ENCODE peak calls at places on chromosomes 6 and 20, in six cellular contexts. One of them, this sample, is unnamed.

GRCh38 chr6:43494321-43494720 is 15.8 kb downstream of the LRRC73 start:
- DNase-seq in ovary: no peak
- DNase-seq in SK-N-MC: no peak
- DNase-seq in adrenal gland: no peak
- DNase-seq in heart right ventricle: no peak
- DNase-seq in SJCRH30: no peak
- DNase-seq in this sample: no peak

GRCh38 chr6:91926361-91926760 is 1339.5 kb upstream of the MAP3K7 start:
- DNase-seq in heart right ventricle: no peak
- DNase-seq in ovary: no peak
- DNase-seq in SJCRH30: no peak
- DNase-seq in adrenal gland: no peak
- DNase-seq in SK-N-MC: no peak
- DNase-seq in this sample: no peak

GRCh38 chr20:2109425-2110210 is 8.0 kb downstream of the STK35 start:
- DNase-seq in SJCRH30: no peak
- DNase-seq in SK-N-MC: no peak
- DNase-seq in adrenal gland: peak
- DNase-seq in heart right ventricle: peak
- DNase-seq in ovary: peak
- DNase-seq in this sample: no peak

GRCh38 chr6:163455553-163455952 is 41.0 kb downstream of the QKI start:
- DNase-seq in heart right ventricle: no peak
- DNase-seq in SK-N-MC: no peak
- DNase-seq in ovary: no peak
- DNase-seq in SJCRH30: no peak
- DNase-seq in adrenal gland: no peak
- DNase-seq in this sample: no peak

GRCh38 chr6:155085582-155086253 is 90.6 kb downstream of the TIAM2 start:
- DNase-seq in SK-N-MC: no peak
- DNase-seq in ovary: no peak
- DNase-seq in heart right ventricle: no peak
- DNase-seq in SJCRH30: no peak
- DNase-seq in adrenal gland: peak
- DNase-seq in this sample: no peak

GRCh38 chr6:159174263-159174974 is 5.2 kb downstream of the FNDC1 start:
- DNase-seq in heart right ventricle: peak
- DNase-seq in SK-N-MC: no peak
- DNase-seq in adrenal gland: peak
- DNase-seq in SJCRH30: peak
- DNase-seq in ovary: peak
- DNase-seq in this sample: peak

GRCh38 chr20:18657575-18657974 is 69.7 kb downstream of the DTD1 start:
- DNase-seq in SJCRH30: no peak
- DNase-seq in SK-N-MC: no peak
- DNase-seq in adrenal gland: no peak
- DNase-seq in ovary: no peak
- DNase-seq in heart right ventricle: no peak
- DNase-seq in this sample: no peak

GRCh38 chr20:51412991-51413471 is 129.5 kb downstream of the NFATC2 start:
- DNase-seq in adrenal gland: no peak
- DNase-seq in ovary: no peak
- DNase-seq in heart right ventricle: no peak
- DNase-seq in SJCRH30: peak
- DNase-seq in SK-N-MC: no peak
- DNase-seq in this sample: no peak

GRCh38 chr20:58407966-58408557 is 19.0 kb downstream of the VAPB start:
- DNase-seq in SK-N-MC: no peak
- DNase-seq in heart right ventricle: no peak
- DNase-seq in ovary: no peak
- DNase-seq in adrenal gland: no peak
- DNase-seq in SJCRH30: no peak
- DNase-seq in this sample: no peak

GRCh38 chr6:43944908-43945777 is 175.1 kb downstream of the VEGFA start:
- DNase-seq in SK-N-MC: no peak
- DNase-seq in heart right ventricle: no peak
- DNase-seq in ovary: no peak
- DNase-seq in SJCRH30: no peak
- DNase-seq in adrenal gland: peak
- DNase-seq in this sample: no peak

GRCh38 chr6:105087571-105088211 is 92.1 kb downstream of the POPDC3 start:
- DNase-seq in SK-N-MC: peak
- DNase-seq in ovary: peak
- DNase-seq in SJCRH30: peak
- DNase-seq in adrenal gland: peak
- DNase-seq in heart right ventricle: peak
- DNase-seq in this sample: no peak

GRCh38 chr6:159966339-159966738 is 2.5 kb upstream of the IGF2R start:
- DNase-seq in heart right ventricle: no peak
- DNase-seq in adrenal gland: no peak
- DNase-seq in ovary: no peak
- DNase-seq in SK-N-MC: no peak
- DNase-seq in SJCRH30: no peak
- DNase-seq in this sample: no peak

GRCh38 chr20:43781215-43781614 is 54.4 kb upstream of the GTSF1L start:
- DNase-seq in SJCRH30: no peak
- DNase-seq in ovary: no peak
- DNase-seq in adrenal gland: no peak
- DNase-seq in heart right ventricle: no peak
- DNase-seq in SK-N-MC: no peak
- DNase-seq in this sample: no peak

GRCh38 chr6:19297880-19298279 is 539.3 kb upstream of the ID4 start:
- DNase-seq in ovary: no peak
- DNase-seq in heart right ventricle: no peak
- DNase-seq in adrenal gland: no peak
- DNase-seq in SK-N-MC: no peak
- DNase-seq in SJCRH30: peak
- DNase-seq in this sample: no peak

GRCh38 chr6:43185391-43185790 is 3.4 kb downstream of the CUL9 start:
- DNase-seq in ovary: no peak
- DNase-seq in SK-N-MC: no peak
- DNase-seq in SJCRH30: no peak
- DNase-seq in heart right ventricle: no peak
- DNase-seq in adrenal gland: no peak
- DNase-seq in this sample: no peak

GRCh38 chr6:148874698-148875293 is 128.0 kb downstream of the UST start:
- DNase-seq in SJCRH30: peak
- DNase-seq in heart right ventricle: peak
- DNase-seq in ovary: no peak
- DNase-seq in SK-N-MC: no peak
- DNase-seq in adrenal gland: no peak
- DNase-seq in this sample: no peak

GRCh38 chr6:151060742-151061100 is 179.0 kb upstream of the AKAP12 start:
- DNase-seq in ovary: no peak
- DNase-seq in heart right ventricle: no peak
- DNase-seq in SJCRH30: no peak
- DNase-seq in SK-N-MC: no peak
- DNase-seq in adrenal gland: no peak
- DNase-seq in this sample: no peak

GRCh38 chr6:34463849-34464248 is 2.0 kb upstream of the PACSIN1 start:
- DNase-seq in heart right ventricle: no peak
- DNase-seq in SJCRH30: no peak
- DNase-seq in adrenal gland: no peak
- DNase-seq in SK-N-MC: no peak
- DNase-seq in ovary: no peak
- DNase-seq in this sample: no peak

GRCh38 chr20:50891138-50891537 is 40.1 kb downstream of the ADNP start:
- DNase-seq in ovary: no peak
- DNase-seq in SK-N-MC: no peak
- DNase-seq in adrenal gland: peak
- DNase-seq in heart right ventricle: no peak
- DNase-seq in SJCRH30: no peak
- DNase-seq in this sample: no peak

GRCh38 chr6:87029711-87030314 is 65.1 kb downstream of the CGA start:
- DNase-seq in ovary: no peak
- DNase-seq in adrenal gland: no peak
- DNase-seq in SK-N-MC: peak
- DNase-seq in SJCRH30: no peak
- DNase-seq in heart right ventricle: no peak
- DNase-seq in this sample: no peak

GRCh38 chr6:133242761-133243590 is 1.8 kb downstream of the EYA4 start:
- DNase-seq in adrenal gland: no peak
- DNase-seq in SJCRH30: peak
- DNase-seq in heart right ventricle: peak
- DNase-seq in SK-N-MC: no peak
- DNase-seq in ovary: no peak
- DNase-seq in this sample: no peak

GRCh38 chr20:33732166-33732970 is 572 bp downstream of the ZNF341 start:
- DNase-seq in SK-N-MC: no peak
- DNase-seq in SJCRH30: peak
- DNase-seq in ovary: peak
- DNase-seq in adrenal gland: peak
- DNase-seq in heart right ventricle: peak
- DNase-seq in this sample: peak

GRCh38 chr6:45743028-45743615 is 272.5 kb downstream of the CLIC5 start:
- DNase-seq in adrenal gland: no peak
- DNase-seq in SK-N-MC: peak
- DNase-seq in SJCRH30: no peak
- DNase-seq in ovary: no peak
- DNase-seq in heart right ventricle: no peak
- DNase-seq in this sample: no peak

GRCh38 chr6:148414836-148415235 is 72.2 kb downstream of the SASH1 start:
- DNase-seq in SJCRH30: no peak
- DNase-seq in SK-N-MC: no peak
- DNase-seq in ovary: no peak
- DNase-seq in adrenal gland: no peak
- DNase-seq in heart right ventricle: no peak
- DNase-seq in this sample: no peak

GRCh38 chr6:114690625-114691024 is 347.8 kb upstream of the HS3ST5 start:
- DNase-seq in SK-N-MC: no peak
- DNase-seq in adrenal gland: no peak
- DNase-seq in heart right ventricle: no peak
- DNase-seq in ovary: no peak
- DNase-seq in SJCRH30: no peak
- DNase-seq in this sample: no peak

GRCh38 chr20:54502179-54502578 is 26.8 kb downstream of the DOK5 start:
- DNase-seq in SJCRH30: no peak
- DNase-seq in heart right ventricle: no peak
- DNase-seq in adrenal gland: no peak
- DNase-seq in ovary: no peak
- DNase-seq in SK-N-MC: no peak
- DNase-seq in this sample: no peak

GRCh38 chr6:148747145-148747492 is 289 bp downstream of the UST start:
- DNase-seq in ovary: peak
- DNase-seq in heart right ventricle: peak
- DNase-seq in adrenal gland: peak
- DNase-seq in SJCRH30: no peak
- DNase-seq in SK-N-MC: no peak
- DNase-seq in this sample: peak

GRCh38 chr6:38786486-38786885 is 71.4 kb downstream of the DNAH8 start:
- DNase-seq in heart right ventricle: no peak
- DNase-seq in adrenal gland: no peak
- DNase-seq in ovary: no peak
- DNase-seq in SK-N-MC: no peak
- DNase-seq in SJCRH30: no peak
- DNase-seq in this sample: no peak
- H3K27ac ChIP-seq in heart right ventricle: no peak
- H3K27ac ChIP-seq in adrenal gland: no peak
- H3K27ac ChIP-seq in ovary: no peak
- H3K27ac ChIP-seq in SK-N-MC: no peak
- H3K27ac ChIP-seq in SJCRH30: no peak
- H3K27ac ChIP-seq in this sample: no peak

GRCh38 chr20:8020314-8021079 is 936 bp upstream of the TMX4 start:
- DNase-seq in ovary: no peak
- DNase-seq in adrenal gland: no peak
- DNase-seq in SK-N-MC: no peak
- DNase-seq in heart right ventricle: no peak
- DNase-seq in SJCRH30: peak
- DNase-seq in this sample: no peak
- H3K27ac ChIP-seq in ovary: no peak
- H3K27ac ChIP-seq in adrenal gland: no peak
- H3K27ac ChIP-seq in SK-N-MC: no peak
- H3K27ac ChIP-seq in heart right ventricle: peak
- H3K27ac ChIP-seq in SJCRH30: peak
- H3K27ac ChIP-seq in this sample: peak

GRCh38 chr6:125363010-125363359 is 61.2 kb upstream of the HDDC2 start:
- DNase-seq in SK-N-MC: no peak
- DNase-seq in ovary: no peak
- DNase-seq in heart right ventricle: no peak
- DNase-seq in adrenal gland: no peak
- DNase-seq in SJCRH30: no peak
- DNase-seq in this sample: no peak
- H3K27ac ChIP-seq in SK-N-MC: no peak
- H3K27ac ChIP-seq in ovary: no peak
- H3K27ac ChIP-seq in heart right ventricle: peak
- H3K27ac ChIP-seq in adrenal gland: peak
- H3K27ac ChIP-seq in SJCRH30: no peak
- H3K27ac ChIP-seq in this sample: no peak

DNA sequence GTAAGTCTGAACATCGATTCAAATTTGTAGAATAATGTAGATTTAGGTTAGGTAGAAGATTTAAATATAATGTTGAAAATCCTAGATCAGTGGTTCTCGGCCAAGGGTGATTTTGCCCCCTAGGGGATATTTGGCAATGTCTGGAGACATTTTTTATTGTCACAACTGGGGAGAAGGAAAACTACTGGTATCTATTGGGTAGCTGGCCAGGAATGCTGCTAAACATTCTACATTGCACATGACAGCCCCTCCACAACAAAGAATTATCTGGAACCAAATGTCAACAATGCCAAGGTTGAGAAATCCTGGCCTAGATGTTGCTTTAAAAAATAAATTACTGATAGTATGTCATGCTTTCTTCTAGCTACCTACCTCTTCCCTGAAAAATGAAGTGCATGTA is 76.1 kb downstream of the HIVEP2 start:
- DNase-seq in heart right ventricle: no peak
- DNase-seq in adrenal gland: no peak
- DNase-seq in SJCRH30: no peak
- DNase-seq in SK-N-MC: no peak
- DNase-seq in ovary: no peak
- DNase-seq in this sample: no peak
- H3K27ac ChIP-seq in heart right ventricle: no peak
- H3K27ac ChIP-seq in adrenal gland: no peak
- H3K27ac ChIP-seq in SJCRH30: no peak
- H3K27ac ChIP-seq in SK-N-MC: no peak
- H3K27ac ChIP-seq in ovary: no peak
- H3K27ac ChIP-seq in this sample: no peak

GRCh38 chr6:32047084-32047478 is 8.9 kb downstream of the CYP21A2 start:
- DNase-seq in heart right ventricle: peak
- DNase-seq in SK-N-MC: no peak
- DNase-seq in ovary: peak
- DNase-seq in adrenal gland: peak
- DNase-seq in SJCRH30: no peak
- DNase-seq in this sample: no peak
- H3K27ac ChIP-seq in heart right ventricle: peak
- H3K27ac ChIP-seq in SK-N-MC: no peak
- H3K27ac ChIP-seq in ovary: peak
- H3K27ac ChIP-seq in adrenal gland: peak
- H3K27ac ChIP-seq in SJCRH30: no peak
- H3K27ac ChIP-seq in this sample: no peak

This sample was measured in CD8-positive, alpha-beta T cell.